ENCODE peak calls at places on chromosomes 11 and 22, in ten cellular contexts. One of them, this sample, is unnamed.
A peak's percentile ranks its signal among the peaks of the same experiment; 100 is the strongest.

GRCh38 chr22:29431986-29432385 is 6.4 kb upstream of the RFPL1 start:
- DNase-seq in nephron progenitor cell: no peak
- DNase-seq in coronary artery: peak; percentile 26
- DNase-seq in tibial nerve: no peak
- DNase-seq in cardiac fibroblast: no peak
- DNase-seq in endothelial cell: no peak
- DNase-seq in AG10803: no peak
- DNase-seq in Calu3: no peak
- DNase-seq in cardiac muscle cell: no peak
- DNase-seq in fibroblast of the aortic adventitia: no peak
- DNase-seq in this sample: no peak

GRCh38 chr11:34481307-34481706 is 32.3 kb downstream of the ELF5 start:
- DNase-seq in nephron progenitor cell: no peak
- DNase-seq in AG10803: no peak
- DNase-seq in Calu3: no peak
- DNase-seq in cardiac fibroblast: no peak
- DNase-seq in tibial nerve: no peak
- DNase-seq in coronary artery: no peak
- DNase-seq in fibroblast of the aortic adventitia: no peak
- DNase-seq in endothelial cell: no peak
- DNase-seq in cardiac muscle cell: no peak
- DNase-seq in this sample: no peak

GRCh38 chr11:74671520-74672196 is 59.6 kb downstream of the CHRDL2 start:
- DNase-seq in cardiac fibroblast: peak; percentile 70
- DNase-seq in AG10803: peak; percentile 83
- DNase-seq in cardiac muscle cell: peak; percentile 55
- DNase-seq in endothelial cell: no peak
- DNase-seq in Calu3: no peak
- DNase-seq in fibroblast of the aortic adventitia: peak; percentile 53
- DNase-seq in tibial nerve: no peak
- DNase-seq in coronary artery: no peak
- DNase-seq in nephron progenitor cell: no peak
- DNase-seq in this sample: no peak

GRCh38 chr11:12377824-12378593 is 638 bp downstream of the PARVA start:
- DNase-seq in Calu3: peak; percentile 82
- DNase-seq in fibroblast of the aortic adventitia: peak; percentile 80
- DNase-seq in coronary artery: peak; percentile 90
- DNase-seq in cardiac fibroblast: peak; percentile 89
- DNase-seq in endothelial cell: peak; percentile 73
- DNase-seq in AG10803: peak; percentile 87
- DNase-seq in cardiac muscle cell: peak; percentile 87
- DNase-seq in tibial nerve: peak; percentile 52
- DNase-seq in nephron progenitor cell: peak; percentile 72
- DNase-seq in this sample: no peak

GRCh38 chr11:10669258-10670033 is 24.1 kb downstream of the IRAG1 start:
- DNase-seq in nephron progenitor cell: peak; percentile 23
- DNase-seq in cardiac fibroblast: peak; percentile 50
- DNase-seq in endothelial cell: no peak
- DNase-seq in coronary artery: no peak
- DNase-seq in Calu3: no peak
- DNase-seq in cardiac muscle cell: peak; percentile 37
- DNase-seq in tibial nerve: no peak
- DNase-seq in AG10803: peak; percentile 85
- DNase-seq in fibroblast of the aortic adventitia: peak; percentile 73
- DNase-seq in this sample: no peak

GRCh38 chr11:80136991-80137390 is 696.2 kb upstream of the TENM4 start:
- DNase-seq in AG10803: no peak
- DNase-seq in tibial nerve: no peak
- DNase-seq in cardiac fibroblast: peak; percentile 63
- DNase-seq in coronary artery: no peak
- DNase-seq in cardiac muscle cell: peak; percentile 49
- DNase-seq in Calu3: no peak
- DNase-seq in endothelial cell: no peak
- DNase-seq in nephron progenitor cell: no peak
- DNase-seq in fibroblast of the aortic adventitia: peak; percentile 39
- DNase-seq in this sample: no peak

GRCh38 chr11:117931971-117932370 is 2.8 kb upstream of the TMPRSS13 start:
- DNase-seq in fibroblast of the aortic adventitia: no peak
- DNase-seq in cardiac fibroblast: no peak
- DNase-seq in tibial nerve: no peak
- DNase-seq in AG10803: no peak
- DNase-seq in coronary artery: no peak
- DNase-seq in Calu3: no peak
- DNase-seq in cardiac muscle cell: no peak
- DNase-seq in endothelial cell: no peak
- DNase-seq in nephron progenitor cell: no peak
- DNase-seq in this sample: peak; percentile 64

GRCh38 chr22:31089101-31090100 is 8.3 kb downstream of the SMTN start:
- DNase-seq in coronary artery: peak; percentile 77
- DNase-seq in nephron progenitor cell: peak; percentile 65
- DNase-seq in cardiac muscle cell: peak; percentile 65
- DNase-seq in fibroblast of the aortic adventitia: peak; percentile 53
- DNase-seq in tibial nerve: no peak
- DNase-seq in AG10803: no peak
- DNase-seq in endothelial cell: peak; percentile 51
- DNase-seq in Calu3: peak; percentile 52
- DNase-seq in cardiac fibroblast: peak; percentile 68
- DNase-seq in this sample: peak; percentile 85

GRCh38 chr11:68040121-68040956 is 1.5 kb downstream of the TCIRG1 start:
- DNase-seq in tibial nerve: peak; percentile 48
- DNase-seq in Calu3: no peak
- DNase-seq in coronary artery: no peak
- DNase-seq in cardiac muscle cell: peak; percentile 81
- DNase-seq in nephron progenitor cell: peak; percentile 52
- DNase-seq in cardiac fibroblast: peak; percentile 83
- DNase-seq in endothelial cell: peak; percentile 53
- DNase-seq in AG10803: peak; percentile 71
- DNase-seq in fibroblast of the aortic adventitia: peak; percentile 69
- DNase-seq in this sample: peak; percentile 92

GRCh38 chr11:8257003-8257664 is 6.5 kb downstream of the LMO1 start:
- DNase-seq in cardiac muscle cell: no peak
- DNase-seq in Calu3: no peak
- DNase-seq in tibial nerve: no peak
- DNase-seq in AG10803: no peak
- DNase-seq in coronary artery: peak; percentile 55
- DNase-seq in nephron progenitor cell: no peak
- DNase-seq in endothelial cell: no peak
- DNase-seq in cardiac fibroblast: no peak
- DNase-seq in fibroblast of the aortic adventitia: no peak
- DNase-seq in this sample: no peak

GRCh38 chr11:67213251-67213650 is 53.0 kb upstream of the GRK2 start:
- DNase-seq in cardiac fibroblast: no peak
- DNase-seq in fibroblast of the aortic adventitia: no peak
- DNase-seq in cardiac muscle cell: no peak
- DNase-seq in coronary artery: no peak
- DNase-seq in Calu3: no peak
- DNase-seq in endothelial cell: no peak
- DNase-seq in nephron progenitor cell: no peak
- DNase-seq in tibial nerve: no peak
- DNase-seq in AG10803: no peak
- DNase-seq in this sample: peak; percentile 66

GRCh38 chr22:35399114-35399677 is 744 bp upstream of the MCM5 start:
- DNase-seq in cardiac muscle cell: no peak
- DNase-seq in endothelial cell: no peak
- DNase-seq in Calu3: peak; percentile 12
- DNase-seq in AG10803: no peak
- DNase-seq in cardiac fibroblast: no peak
- DNase-seq in coronary artery: no peak
- DNase-seq in fibroblast of the aortic adventitia: no peak
- DNase-seq in tibial nerve: no peak
- DNase-seq in nephron progenitor cell: no peak
- DNase-seq in this sample: no peak
- TF ChIP-seq CTCF in cardiac muscle cell: no peak
- TF ChIP-seq CTCF in endothelial cell: no peak
- TF ChIP-seq CTCF in Calu3: no peak
- TF ChIP-seq CTCF in AG10803: no peak
- TF ChIP-seq CTCF in cardiac fibroblast: no peak
- TF ChIP-seq CTCF in coronary artery: no peak
- TF ChIP-seq CTCF in fibroblast of the aortic adventitia: no peak
- TF ChIP-seq CTCF in tibial nerve: no peak
- TF ChIP-seq CTCF in nephron progenitor cell: no peak
- TF ChIP-seq CTCF in this sample: no peak

DNA sequence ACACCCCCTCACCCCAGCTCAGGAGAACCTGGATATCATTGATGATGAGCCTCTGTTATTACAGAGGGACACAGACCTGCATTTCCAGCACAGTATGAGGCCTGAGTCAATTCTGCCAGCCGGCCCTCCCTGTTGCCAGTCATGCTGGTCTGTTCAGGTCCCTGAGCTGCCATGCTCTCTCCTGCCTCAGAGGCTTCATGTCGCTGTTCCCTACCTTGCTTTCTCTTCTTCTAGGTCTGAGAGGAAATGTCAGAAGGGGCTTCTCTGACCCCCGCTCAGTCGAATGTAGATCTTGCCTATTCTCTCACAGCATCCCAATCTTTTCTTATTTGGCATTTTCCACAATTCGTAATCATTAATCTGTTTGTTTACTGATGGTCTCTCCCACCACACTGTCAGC is 21.8 kb upstream of the ABCC8 start:
- DNase-seq in fibroblast of the aortic adventitia: no peak
- DNase-seq in endothelial cell: no peak
- DNase-seq in cardiac muscle cell: no peak
- DNase-seq in nephron progenitor cell: peak; percentile 30
- DNase-seq in cardiac fibroblast: no peak
- DNase-seq in Calu3: no peak
- DNase-seq in AG10803: no peak
- DNase-seq in coronary artery: no peak
- DNase-seq in tibial nerve: no peak
- DNase-seq in this sample: no peak
- TF ChIP-seq CTCF in fibroblast of the aortic adventitia: peak; percentile 13
- TF ChIP-seq CTCF in endothelial cell: no peak
- TF ChIP-seq CTCF in cardiac muscle cell: peak; percentile 26
- TF ChIP-seq CTCF in nephron progenitor cell: peak; percentile 53
- TF ChIP-seq CTCF in cardiac fibroblast: peak; percentile 26
- TF ChIP-seq CTCF in Calu3: no peak
- TF ChIP-seq CTCF in AG10803: peak; percentile 38
- TF ChIP-seq CTCF in coronary artery: no peak
- TF ChIP-seq CTCF in tibial nerve: no peak
- TF ChIP-seq CTCF in this sample: no peak

GRCh38 chr11:70460111-70460510 is 61.8 kb downstream of the CTTN start:
- DNase-seq in nephron progenitor cell: no peak
- DNase-seq in cardiac fibroblast: no peak
- DNase-seq in tibial nerve: no peak
- DNase-seq in endothelial cell: no peak
- DNase-seq in cardiac muscle cell: no peak
- DNase-seq in fibroblast of the aortic adventitia: no peak
- DNase-seq in Calu3: no peak
- DNase-seq in AG10803: no peak
- DNase-seq in coronary artery: no peak
- DNase-seq in this sample: no peak
- TF ChIP-seq CTCF in nephron progenitor cell: no peak
- TF ChIP-seq CTCF in cardiac fibroblast: no peak
- TF ChIP-seq CTCF in tibial nerve: no peak
- TF ChIP-seq CTCF in endothelial cell: no peak
- TF ChIP-seq CTCF in cardiac muscle cell: no peak
- TF ChIP-seq CTCF in fibroblast of the aortic adventitia: no peak
- TF ChIP-seq CTCF in Calu3: no peak
- TF ChIP-seq CTCF in AG10803: no peak
- TF ChIP-seq CTCF in coronary artery: no peak
- TF ChIP-seq CTCF in this sample: no peak

DNA sequence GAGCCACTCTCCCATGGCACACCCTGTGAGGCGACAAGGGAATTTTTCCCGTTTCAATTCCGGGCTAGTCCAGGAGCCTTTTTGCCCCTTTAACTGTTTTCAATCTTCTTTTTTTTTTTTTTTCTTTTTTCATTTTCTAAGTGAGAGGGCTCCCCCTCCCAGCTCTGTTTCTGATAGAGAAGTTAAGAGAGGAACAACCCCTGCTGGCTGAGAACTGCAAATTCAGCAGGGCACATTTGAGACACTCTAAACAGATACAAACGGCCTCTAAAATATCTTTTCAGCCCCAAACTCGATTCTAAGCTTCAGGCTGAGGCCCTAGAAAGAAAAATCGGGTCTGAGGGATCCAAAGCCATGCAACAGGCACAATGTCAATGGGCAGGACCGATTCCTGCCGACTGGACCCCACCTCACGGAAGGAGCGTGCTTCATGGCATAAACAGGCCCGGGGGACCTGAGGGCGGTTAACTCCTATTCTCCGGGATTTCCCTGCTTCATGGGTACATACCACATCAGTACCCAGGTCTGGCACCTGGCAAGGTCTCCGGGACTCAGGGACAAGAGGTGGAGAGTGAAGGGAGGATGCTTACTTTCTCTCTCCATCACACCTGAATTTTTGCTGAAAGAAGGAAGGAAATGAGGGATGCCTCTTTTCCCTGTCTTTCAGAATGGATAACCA is 627.5 kb downstream of the BUD13 start:
- DNase-seq in fibroblast of the aortic adventitia: no peak
- DNase-seq in coronary artery: no peak
- DNase-seq in Calu3: no peak
- DNase-seq in cardiac fibroblast: no peak
- DNase-seq in AG10803: no peak
- DNase-seq in tibial nerve: no peak
- DNase-seq in nephron progenitor cell: no peak
- DNase-seq in cardiac muscle cell: no peak
- DNase-seq in endothelial cell: no peak
- DNase-seq in this sample: no peak
- TF ChIP-seq CTCF in fibroblast of the aortic adventitia: no peak
- TF ChIP-seq CTCF in coronary artery: no peak
- TF ChIP-seq CTCF in Calu3: no peak
- TF ChIP-seq CTCF in cardiac fibroblast: no peak
- TF ChIP-seq CTCF in AG10803: no peak
- TF ChIP-seq CTCF in tibial nerve: no peak
- TF ChIP-seq CTCF in nephron progenitor cell: no peak
- TF ChIP-seq CTCF in cardiac muscle cell: no peak
- TF ChIP-seq CTCF in endothelial cell: no peak
- TF ChIP-seq CTCF in this sample: no peak

GRCh38 chr11:1640076-1640946 is 10.7 kb downstream of the KRTAP5-5 start:
- DNase-seq in tibial nerve: no peak
- DNase-seq in fibroblast of the aortic adventitia: peak; percentile 15
- DNase-seq in endothelial cell: peak; percentile 66
- DNase-seq in Calu3: peak; percentile 61
- DNase-seq in coronary artery: no peak
- DNase-seq in nephron progenitor cell: peak; percentile 74
- DNase-seq in cardiac fibroblast: peak; percentile 36
- DNase-seq in AG10803: no peak
- DNase-seq in cardiac muscle cell: peak; percentile 36
- DNase-seq in this sample: peak; percentile 66
- TF ChIP-seq CTCF in tibial nerve: peak; percentile 66
- TF ChIP-seq CTCF in fibroblast of the aortic adventitia: peak; percentile 83
- TF ChIP-seq CTCF in endothelial cell: peak; percentile 92
- TF ChIP-seq CTCF in Calu3: peak; percentile 86
- TF ChIP-seq CTCF in coronary artery: peak; percentile 32
- TF ChIP-seq CTCF in nephron progenitor cell: peak; percentile 89
- TF ChIP-seq CTCF in cardiac fibroblast: peak; percentile 89
- TF ChIP-seq CTCF in AG10803: peak; percentile 63
- TF ChIP-seq CTCF in cardiac muscle cell: peak; percentile 86
- TF ChIP-seq CTCF in this sample: peak; percentile 58

GRCh38 chr22:43406186-43406790 is 5.5 kb upstream of the MPPED1 start:
- DNase-seq in cardiac fibroblast: no peak
- DNase-seq in coronary artery: no peak
- DNase-seq in cardiac muscle cell: no peak
- DNase-seq in endothelial cell: no peak
- DNase-seq in nephron progenitor cell: no peak
- DNase-seq in fibroblast of the aortic adventitia: no peak
- DNase-seq in tibial nerve: no peak
- DNase-seq in Calu3: no peak
- DNase-seq in AG10803: no peak
- DNase-seq in this sample: no peak
- TF ChIP-seq CTCF in cardiac fibroblast: no peak
- TF ChIP-seq CTCF in coronary artery: no peak
- TF ChIP-seq CTCF in cardiac muscle cell: no peak
- TF ChIP-seq CTCF in endothelial cell: no peak
- TF ChIP-seq CTCF in nephron progenitor cell: no peak
- TF ChIP-seq CTCF in fibroblast of the aortic adventitia: no peak
- TF ChIP-seq CTCF in tibial nerve: no peak
- TF ChIP-seq CTCF in Calu3: no peak
- TF ChIP-seq CTCF in AG10803: no peak
- TF ChIP-seq CTCF in this sample: no peak